ENCODE peak calls at places on chromosomes 5 and 9, in six cellular contexts. One of them, this sample, is unnamed.

GRCh38 chr9:133340916-133341315 is 4.9 kb upstream of the SURF6 start:
- DNase-seq in Peyer's patch: no peak
- DNase-seq in brain microvascular endothelial cell: no peak
- DNase-seq in lower lobe of right lung: no peak
- DNase-seq in CD8-positive, alpha-beta T cell: no peak
- DNase-seq in osteoblast: peak; percentile 18
- DNase-seq in this sample: no peak

GRCh38 chr9:35538361-35539234 is 48.7 kb downstream of the RUSC2 start:
- DNase-seq in Peyer's patch: no peak
- DNase-seq in brain microvascular endothelial cell: peak; percentile 61
- DNase-seq in lower lobe of right lung: peak; percentile 81
- DNase-seq in CD8-positive, alpha-beta T cell: no peak
- DNase-seq in osteoblast: peak; percentile 90
- DNase-seq in this sample: peak; percentile 35

GRCh38 chr9:129287595-129288305 is 109.7 kb upstream of the IER5L start:
- DNase-seq in Peyer's patch: no peak
- DNase-seq in brain microvascular endothelial cell: no peak
- DNase-seq in lower lobe of right lung: peak; percentile 34
- DNase-seq in CD8-positive, alpha-beta T cell: no peak
- DNase-seq in osteoblast: peak; percentile 52
- DNase-seq in this sample: no peak

GRCh38 chr5:154923441-154924430 is 14.3 kb downstream of the GEMIN5 start:
- DNase-seq in Peyer's patch: no peak
- DNase-seq in brain microvascular endothelial cell: no peak
- DNase-seq in lower lobe of right lung: no peak
- DNase-seq in CD8-positive, alpha-beta T cell: no peak
- DNase-seq in osteoblast: no peak
- DNase-seq in this sample: no peak

GRCh38 chr5:110040178-110040577 is 350.5 kb downstream of the MAN2A1 start:
- DNase-seq in Peyer's patch: no peak
- DNase-seq in brain microvascular endothelial cell: no peak
- DNase-seq in lower lobe of right lung: no peak
- DNase-seq in CD8-positive, alpha-beta T cell: no peak
- DNase-seq in osteoblast: no peak
- DNase-seq in this sample: no peak

GRCh38 chr5:88130189-88130815 is 138.3 kb downstream of the TMEM161B start:
- DNase-seq in Peyer's patch: no peak
- DNase-seq in brain microvascular endothelial cell: no peak
- DNase-seq in lower lobe of right lung: no peak
- DNase-seq in CD8-positive, alpha-beta T cell: no peak
- DNase-seq in osteoblast: no peak
- DNase-seq in this sample: no peak

GRCh38 chr9:121640076-121640475 is 11.4 kb upstream of the DAB2IP start:
- DNase-seq in Peyer's patch: peak; percentile 88
- DNase-seq in brain microvascular endothelial cell: no peak
- DNase-seq in lower lobe of right lung: peak; percentile 65
- DNase-seq in CD8-positive, alpha-beta T cell: no peak
- DNase-seq in osteoblast: peak; percentile 83
- DNase-seq in this sample: peak; percentile 85

GRCh38 chr5:71533142-71533541 is 54.0 kb upstream of the MCCC2 start:
- DNase-seq in Peyer's patch: no peak
- DNase-seq in brain microvascular endothelial cell: no peak
- DNase-seq in lower lobe of right lung: no peak
- DNase-seq in CD8-positive, alpha-beta T cell: no peak
- DNase-seq in osteoblast: no peak
- DNase-seq in this sample: no peak

GRCh38 chr5:80181618-80182211 is 74.1 kb downstream of the SERINC5 start:
- DNase-seq in Peyer's patch: peak; percentile 81
- DNase-seq in brain microvascular endothelial cell: no peak
- DNase-seq in lower lobe of right lung: peak; percentile 77
- DNase-seq in CD8-positive, alpha-beta T cell: peak; percentile 46
- DNase-seq in osteoblast: no peak
- DNase-seq in this sample: peak; percentile 91

GRCh38 chr9:93670208-93671029 is 94.0 kb downstream of the PHF2 start:
- DNase-seq in Peyer's patch: peak; percentile 38
- DNase-seq in brain microvascular endothelial cell: peak; percentile 18
- DNase-seq in lower lobe of right lung: no peak
- DNase-seq in CD8-positive, alpha-beta T cell: no peak
- DNase-seq in osteoblast: peak; percentile 94
- DNase-seq in this sample: peak; percentile 14

GRCh38 chr5:14298126-14298847 is 155.1 kb downstream of the TRIO start:
- DNase-seq in Peyer's patch: no peak
- DNase-seq in brain microvascular endothelial cell: no peak
- DNase-seq in lower lobe of right lung: no peak
- DNase-seq in CD8-positive, alpha-beta T cell: no peak
- DNase-seq in osteoblast: no peak
- DNase-seq in this sample: no peak

GRCh38 chr9:128124873-128125574 is 2.5 kb downstream of the PTGES2 start:
- DNase-seq in Peyer's patch: peak; percentile 82
- DNase-seq in brain microvascular endothelial cell: peak; percentile 39
- DNase-seq in lower lobe of right lung: peak; percentile 76
- DNase-seq in CD8-positive, alpha-beta T cell: no peak
- DNase-seq in osteoblast: peak; percentile 87
- DNase-seq in this sample: peak; percentile 82

GRCh38 chr9:116662633-116663032 is 24.5 kb upstream of the TRIM32 start:
- DNase-seq in Peyer's patch: no peak
- DNase-seq in brain microvascular endothelial cell: no peak
- DNase-seq in lower lobe of right lung: no peak
- DNase-seq in CD8-positive, alpha-beta T cell: no peak
- DNase-seq in osteoblast: no peak
- DNase-seq in this sample: no peak

GRCh38 chr5:174425271-174425963 is 299.0 kb upstream of the MSX2 start:
- DNase-seq in Peyer's patch: peak; percentile 64
- DNase-seq in brain microvascular endothelial cell: no peak
- DNase-seq in lower lobe of right lung: no peak
- DNase-seq in CD8-positive, alpha-beta T cell: no peak
- DNase-seq in osteoblast: no peak
- DNase-seq in this sample: no peak

GRCh38 chr9:69019808-69020207 is 5.9 kb upstream of the PRKACG start:
- DNase-seq in Peyer's patch: no peak
- DNase-seq in brain microvascular endothelial cell: no peak
- DNase-seq in lower lobe of right lung: no peak
- DNase-seq in CD8-positive, alpha-beta T cell: peak; percentile 24
- DNase-seq in osteoblast: no peak
- DNase-seq in this sample: no peak

GRCh38 chr9:14165376-14166035 is 148.4 kb downstream of the NFIB start:
- DNase-seq in Peyer's patch: no peak
- DNase-seq in brain microvascular endothelial cell: no peak
- DNase-seq in lower lobe of right lung: no peak
- DNase-seq in CD8-positive, alpha-beta T cell: no peak
- DNase-seq in osteoblast: no peak
- DNase-seq in this sample: no peak

GRCh38 chr9:108671156-108671555 is 184.6 kb downstream of the ACTL7B start:
- DNase-seq in Peyer's patch: no peak
- DNase-seq in brain microvascular endothelial cell: peak; percentile 14
- DNase-seq in lower lobe of right lung: no peak
- DNase-seq in CD8-positive, alpha-beta T cell: no peak
- DNase-seq in osteoblast: no peak
- DNase-seq in this sample: no peak

GRCh38 chr9:129567842-129568559 is 52.9 kb downstream of the C9orf50 start:
- DNase-seq in Peyer's patch: no peak
- DNase-seq in brain microvascular endothelial cell: no peak
- DNase-seq in lower lobe of right lung: no peak
- DNase-seq in CD8-positive, alpha-beta T cell: no peak
- DNase-seq in osteoblast: peak; percentile 95
- DNase-seq in this sample: peak; percentile 40

GRCh38 chr5:82011761-82012160 is 39.9 kb downstream of the ATG10 start:
- DNase-seq in Peyer's patch: no peak
- DNase-seq in brain microvascular endothelial cell: no peak
- DNase-seq in lower lobe of right lung: no peak
- DNase-seq in CD8-positive, alpha-beta T cell: no peak
- DNase-seq in osteoblast: peak; percentile 62
- DNase-seq in this sample: no peak

GRCh38 chr9:82555408-82555807 is 507.5 kb downstream of the RASEF start:
- DNase-seq in Peyer's patch: no peak
- DNase-seq in brain microvascular endothelial cell: no peak
- DNase-seq in lower lobe of right lung: no peak
- DNase-seq in CD8-positive, alpha-beta T cell: no peak
- DNase-seq in osteoblast: no peak
- DNase-seq in this sample: peak; percentile 73

GRCh38 chr5:39523821-39524220 is 99.0 kb upstream of the DAB2 start:
- DNase-seq in Peyer's patch: no peak
- DNase-seq in brain microvascular endothelial cell: peak; percentile 50
- DNase-seq in lower lobe of right lung: no peak
- DNase-seq in CD8-positive, alpha-beta T cell: no peak
- DNase-seq in osteoblast: peak; percentile 14
- DNase-seq in this sample: no peak

GRCh38 chr9:131598121-131598520 is 52.8 kb downstream of the PRRT1B start:
- DNase-seq in Peyer's patch: no peak
- DNase-seq in brain microvascular endothelial cell: no peak
- DNase-seq in lower lobe of right lung: peak; percentile 88
- DNase-seq in CD8-positive, alpha-beta T cell: no peak
- DNase-seq in osteoblast: peak; percentile 31
- DNase-seq in this sample: peak; percentile 41

GRCh38 chr9:24436761-24437160 is 108.9 kb downstream of the IZUMO3 start:
- DNase-seq in Peyer's patch: no peak
- DNase-seq in brain microvascular endothelial cell: no peak
- DNase-seq in lower lobe of right lung: no peak
- DNase-seq in CD8-positive, alpha-beta T cell: no peak
- DNase-seq in osteoblast: no peak
- DNase-seq in this sample: no peak

GRCh38 chr9:21685502-21685901 is 116.9 kb upstream of the MTAP start:
- DNase-seq in Peyer's patch: no peak
- DNase-seq in brain microvascular endothelial cell: no peak
- DNase-seq in lower lobe of right lung: no peak
- DNase-seq in CD8-positive, alpha-beta T cell: no peak
- DNase-seq in osteoblast: no peak
- DNase-seq in this sample: no peak

GRCh38 chr5:43041131-43041668 is 1.1 kb upstream of the ANXA2R start:
- DNase-seq in Peyer's patch: no peak
- DNase-seq in brain microvascular endothelial cell: no peak
- DNase-seq in lower lobe of right lung: peak; percentile 67
- DNase-seq in CD8-positive, alpha-beta T cell: no peak
- DNase-seq in osteoblast: no peak
- DNase-seq in this sample: no peak

DNA sequence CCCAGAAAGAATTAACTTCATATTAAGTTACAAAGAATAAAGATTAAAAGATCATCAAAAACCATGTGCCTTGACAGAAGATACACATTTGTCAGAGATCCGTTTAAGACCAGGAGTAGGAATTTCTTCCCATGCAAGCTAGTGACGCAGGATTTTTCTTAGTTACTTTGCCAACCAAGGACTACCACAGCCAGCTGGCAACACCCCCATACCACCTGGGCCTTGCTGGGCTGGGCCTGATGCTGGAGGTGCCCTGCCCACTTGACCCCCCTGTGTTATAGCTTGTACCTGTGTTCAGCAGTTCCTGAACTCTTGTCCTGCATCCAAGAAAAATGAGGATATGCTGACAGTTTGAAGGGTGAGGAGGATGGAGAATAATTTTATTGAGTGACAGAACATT is 290.9 kb upstream of the SMC2 start:
- DNase-seq in Peyer's patch: no peak
- DNase-seq in brain microvascular endothelial cell: no peak
- DNase-seq in lower lobe of right lung: no peak
- DNase-seq in CD8-positive, alpha-beta T cell: no peak
- DNase-seq in osteoblast: no peak
- DNase-seq in this sample: no peak
- H3K27ac ChIP-seq in Peyer's patch: no peak overlapping the region
- H3K27ac ChIP-seq in brain microvascular endothelial cell: no peak overlapping the region
- H3K27ac ChIP-seq in lower lobe of right lung: no peak overlapping the region
- H3K27ac ChIP-seq in CD8-positive, alpha-beta T cell: no peak overlapping the region
- H3K27ac ChIP-seq in osteoblast: no peak overlapping the region
- H3K27ac ChIP-seq in this sample: no peak overlapping the region

GRCh38 chr5:25540628-25541027 is 895.9 kb upstream of the CDH10 start:
- DNase-seq in Peyer's patch: no peak
- DNase-seq in brain microvascular endothelial cell: no peak
- DNase-seq in lower lobe of right lung: no peak
- DNase-seq in CD8-positive, alpha-beta T cell: no peak
- DNase-seq in osteoblast: no peak
- DNase-seq in this sample: no peak

DNA sequence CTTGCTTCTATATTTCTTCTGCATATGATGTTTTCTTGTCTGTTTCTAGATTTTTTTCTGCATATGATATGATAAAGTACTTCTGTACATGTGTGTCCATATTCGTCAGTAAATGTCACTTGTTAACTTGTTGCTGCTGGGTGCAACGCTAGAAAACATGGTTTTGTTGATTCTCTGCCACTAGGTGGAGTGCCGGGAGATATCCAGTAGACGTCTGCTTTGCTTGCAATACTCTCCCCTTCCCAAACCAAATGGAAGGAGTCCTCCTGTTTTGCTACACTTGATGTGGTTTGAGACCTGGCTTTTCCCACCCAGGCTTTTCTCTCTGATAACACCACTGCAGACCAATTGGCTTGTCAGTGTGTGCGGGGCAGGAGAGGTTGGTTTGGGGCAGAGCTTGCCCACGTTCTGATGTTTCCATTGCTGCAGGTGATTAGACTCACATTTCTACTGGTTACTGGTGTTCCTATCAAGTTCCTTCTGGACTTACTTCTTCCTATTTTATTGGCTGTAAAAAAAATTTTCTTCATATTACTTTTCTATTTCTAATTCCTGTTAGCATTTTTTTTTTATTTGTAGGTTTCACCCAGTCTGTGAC is 900.0 kb upstream of the CDH10 start:
- DNase-seq in Peyer's patch: no peak
- DNase-seq in brain microvascular endothelial cell: no peak
- DNase-seq in lower lobe of right lung: no peak
- DNase-seq in CD8-positive, alpha-beta T cell: no peak
- DNase-seq in osteoblast: no peak
- DNase-seq in this sample: peak; percentile 25
- TF ChIP-seq CTCF in Peyer's patch: no peak
- TF ChIP-seq CTCF in brain microvascular endothelial cell: peak; percentile 28
- TF ChIP-seq CTCF in lower lobe of right lung: peak; percentile 43
- TF ChIP-seq CTCF in CD8-positive, alpha-beta T cell: no peak
- TF ChIP-seq CTCF in osteoblast: no peak
- TF ChIP-seq CTCF in this sample: no peak

GRCh38 chr9:13118294-13118693 is 161.2 kb downstream of the MPDZ start:
- DNase-seq in Peyer's patch: no peak
- DNase-seq in brain microvascular endothelial cell: no peak
- DNase-seq in lower lobe of right lung: no peak
- DNase-seq in CD8-positive, alpha-beta T cell: no peak
- DNase-seq in osteoblast: no peak
- DNase-seq in this sample: no peak
- H3K27ac ChIP-seq in Peyer's patch: no peak overlapping the region
- H3K27ac ChIP-seq in brain microvascular endothelial cell: no peak overlapping the region
- H3K27ac ChIP-seq in lower lobe of right lung: no peak overlapping the region
- H3K27ac ChIP-seq in CD8-positive, alpha-beta T cell: no peak overlapping the region
- H3K27ac ChIP-seq in osteoblast: no peak overlapping the region
- H3K27ac ChIP-seq in this sample: no peak overlapping the region

GRCh38 chr5:171668097-171668412 is 117.6 kb upstream of the SMIM23 start:
- DNase-seq in Peyer's patch: no peak
- DNase-seq in brain microvascular endothelial cell: no peak
- DNase-seq in lower lobe of right lung: no peak
- DNase-seq in CD8-positive, alpha-beta T cell: no peak
- DNase-seq in osteoblast: no peak
- DNase-seq in this sample: no peak

GRCh38 chr5:171666815-171667214 is 118.8 kb upstream of the SMIM23 start:
- DNase-seq in Peyer's patch: no peak
- DNase-seq in brain microvascular endothelial cell: no peak
- DNase-seq in lower lobe of right lung: no peak
- DNase-seq in CD8-positive, alpha-beta T cell: no peak
- DNase-seq in osteoblast: no peak
- DNase-seq in this sample: no peak

GRCh38 chr5:171664489-171664888 is 121.1 kb upstream of the SMIM23 start:
- DNase-seq in Peyer's patch: no peak
- DNase-seq in brain microvascular endothelial cell: no peak
- DNase-seq in lower lobe of right lung: no peak
- DNase-seq in CD8-positive, alpha-beta T cell: no peak
- DNase-seq in osteoblast: no peak
- DNase-seq in this sample: no peak

GRCh38 chr5:171672556-171672955 is 113.1 kb upstream of the SMIM23 start:
- DNase-seq in Peyer's patch: no peak
- DNase-seq in brain microvascular endothelial cell: no peak
- DNase-seq in lower lobe of right lung: no peak
- DNase-seq in CD8-positive, alpha-beta T cell: no peak
- DNase-seq in osteoblast: no peak
- DNase-seq in this sample: no peak

GRCh38 chr5:171667341-171668096 is 118.1 kb upstream of the SMIM23 start:
- DNase-seq in Peyer's patch: no peak
- DNase-seq in brain microvascular endothelial cell: peak; percentile 84
- DNase-seq in lower lobe of right lung: peak; percentile 52
- DNase-seq in CD8-positive, alpha-beta T cell: no peak
- DNase-seq in osteoblast: no peak
- DNase-seq in this sample: no peak
- TF ChIP-seq CTCF in Peyer's patch: no peak
- TF ChIP-seq CTCF in brain microvascular endothelial cell: peak; percentile 42
- TF ChIP-seq CTCF in lower lobe of right lung: no peak
- TF ChIP-seq CTCF in CD8-positive, alpha-beta T cell: no peak
- TF ChIP-seq CTCF in osteoblast: no peak
- TF ChIP-seq CTCF in this sample: no peak

This sample was measured in stomach.